ENCODE peak calls at places on chromosomes 6 and 20, in four cellular contexts. R is astrocyte of the spinal cord, C is fibroblast of lung, M is upper lobe of right lung. S is an unnamed sample.

GRCh38 chr20:787827-788226 is 19.5 kb upstream of the SLC52A3 start:
- DNase-seq in C (no peak), M (no peak), R (no peak), S (no peak)

GRCh38 chr20:25117961-25118360 is 36.0 kb upstream of the VSX1 start:
- DNase-seq in M (no peak), R (no peak), C (no peak), S (no peak)

GRCh38 chr20:59223750-59224149 is 60.1 kb downstream of the ZNF831 start:
- DNase-seq in M (no peak), R (no peak), C (no peak), S (no peak)

GRCh38 chr6:20534906-20535305 is 649 bp downstream of the CDKAL1 start:
- DNase-seq in M (no peak), R (peak), C (no peak), S (no peak)

GRCh38 chr6:26217714-26218075 is 130.5 kb downstream of the HFE start:
- DNase-seq in C (peak), M (no peak), R (peak), S (no peak)

GRCh38 chr6:43060755-43061633 is 1.6 kb downstream of the KLC4 start:
- DNase-seq in C (no peak), M (no peak), R (no peak), S (no peak)

GRCh38 chr6:41700577-41701347 is 34.6 kb downstream of the TFEB start:
- DNase-seq in R (peak), M (no peak), C (no peak), S (no peak)

GRCh38 chr6:168355716-168356522 is 36.3 kb upstream of the DACT2 start:
- DNase-seq in M (peak), R (no peak), C (no peak), S (no peak)

GRCh38 chr6:149237464-149237863 is 80.0 kb upstream of the TAB2 start:
- DNase-seq in R (no peak), C (no peak), M (no peak), S (no peak)

GRCh38 chr6:33755070-33755869 is 8.6 kb upstream of the IP6K3 start:
- DNase-seq in R (no peak), M (no peak), C (no peak), S (no peak)

DNA sequence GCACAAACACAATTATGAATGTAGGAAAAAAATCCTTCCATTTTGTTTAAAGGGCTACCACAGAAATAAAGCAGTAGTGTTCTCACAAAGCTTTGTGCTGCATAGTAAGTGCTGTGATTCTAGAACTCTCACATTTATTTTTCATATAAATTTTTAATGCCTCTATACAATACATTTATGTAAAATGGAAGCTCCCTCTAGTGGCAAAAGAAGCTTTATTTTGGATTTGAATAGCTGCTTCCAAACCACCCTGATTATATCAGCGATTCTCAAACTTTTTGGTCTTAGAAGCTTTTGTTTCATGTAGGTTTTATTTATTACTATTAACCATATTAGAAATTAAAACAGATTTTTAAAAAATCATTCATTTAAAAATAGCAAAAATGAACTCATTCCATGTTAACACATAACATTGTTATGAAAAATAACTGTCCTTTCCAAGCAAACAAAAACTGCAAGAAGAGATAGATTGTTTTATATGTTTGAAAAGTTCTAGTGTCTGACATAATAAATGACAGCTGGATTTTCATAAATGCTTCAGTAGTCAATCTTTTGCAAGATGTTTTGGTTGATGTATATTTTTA is 38.4 kb downstream of the HS3ST5 start:
- DNase-seq in R (peak), M (no peak), C (peak), S (peak)
- TF ChIP-seq CTCF in R (peak), M (peak), C (peak), S (peak)

DNA sequence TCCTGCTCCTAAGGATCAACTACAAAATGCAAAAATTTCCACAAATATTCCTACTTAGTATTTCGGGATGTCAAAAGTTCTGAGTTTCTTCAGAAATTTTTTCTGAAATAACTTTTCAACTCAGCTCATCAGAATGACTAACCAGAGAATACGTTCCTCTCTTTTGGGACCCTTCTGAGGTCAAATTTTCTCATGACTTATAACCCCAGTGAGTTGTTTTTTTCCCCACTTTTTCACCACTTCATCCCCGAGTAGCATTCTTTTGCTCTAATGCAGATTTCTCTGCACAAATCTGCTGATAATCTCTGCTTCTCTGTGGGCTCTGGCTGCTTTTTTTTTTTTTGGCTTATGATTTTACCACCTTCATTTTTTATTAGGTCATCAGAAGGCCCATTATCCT is 41.5 kb downstream of the MAP3K5 start:
- DNase-seq in C (no peak), M (no peak), R (no peak), S (no peak)
- H3K4me3 ChIP-seq in C (no peak), M (no peak), R (no peak), S (no peak)

GRCh38 chr20:12575352-12576095 is 433.2 kb upstream of the SPTLC3 start:
- DNase-seq in R (no peak), C (peak), M (no peak), S (no peak)

GRCh38 chr20:12564982-12565381 is 443.8 kb upstream of the SPTLC3 start:
- DNase-seq in M (no peak), R (no peak), C (no peak), S (no peak)

GRCh38 chr20:12573428-12573827 is 435.3 kb upstream of the SPTLC3 start:
- DNase-seq in R (no peak), M (no peak), C (no peak), S (no peak)

GRCh38 chr20:12566596-12566995 is 442.2 kb upstream of the SPTLC3 start:
- DNase-seq in R (no peak), C (no peak), M (no peak), S (no peak)

GRCh38 chr20:12570371-12570770 is 438.4 kb upstream of the SPTLC3 start:
- DNase-seq in C (no peak), R (no peak), M (no peak), S (no peak)
- TF ChIP-seq CTCF in C (no peak), R (peak), M (peak), S (no peak)

DNA sequence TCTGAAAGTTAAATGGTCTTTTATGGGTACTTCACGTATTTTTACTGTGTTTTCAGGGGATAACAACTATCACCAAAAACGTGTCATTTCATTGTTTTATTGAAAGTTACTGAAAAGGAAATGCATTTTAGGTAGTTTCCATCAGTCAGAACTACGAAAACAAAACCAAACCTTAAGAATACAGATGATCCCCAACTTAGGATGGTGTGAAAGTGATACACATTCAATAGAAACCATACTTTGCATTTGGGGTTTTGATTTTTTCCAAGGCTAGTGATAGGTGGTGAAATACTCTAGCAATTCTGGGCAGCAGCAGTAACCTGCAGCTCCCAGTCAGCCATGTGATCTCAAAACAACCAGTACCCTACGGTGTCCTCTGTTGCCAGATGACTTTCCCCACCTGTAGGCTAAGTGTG is 25.9 kb upstream of the EFHC1 start:
- DNase-seq in M (no peak), R (no peak), C (no peak), S (no peak)
- H3K4me3 ChIP-seq in M (no peak), R (no peak), C (no peak), S (no peak)

S was measured in foreskin fibroblast.